ENCODE peak calls at places on chromosomes 2 and 18, in seven cellular contexts. C, L, R, T, D, B and X are unnamed samples.

GRCh38 chr18:24065942-24066341 is 51.4 kb downstream of the TTC39C start:
- DNase-seq in R (no peak), L (no peak), T (no peak), B (no peak), D (no peak), C (no peak), X (no peak)

GRCh38 chr18:46917808-46918600 is 602 bp downstream of the KATNAL2 start:
- DNase-seq in R (no peak), D (peak), C (no peak), B (peak), L (peak), T (no peak), X (peak)

GRCh38 chr18:65606551-65607130 is 144.2 kb upstream of the CDH7 start:
- DNase-seq in L (no peak), C (no peak), D (no peak), B (no peak), R (no peak), T (no peak), X (no peak)

GRCh38 chr2:100895402-100895801 is 75.5 kb downstream of the NPAS2 start:
- DNase-seq in C (no peak), D (peak), R (no peak), T (no peak), L (no peak), B (peak), X (peak)

GRCh38 chr2:129908721-129909373 is 70.6 kb upstream of the RAB6C start:
- DNase-seq in T (no peak), B (no peak), D (no peak), C (no peak), R (no peak), L (no peak), X (no peak)

GRCh38 chr18:30582078-30582477 is 460.5 kb downstream of the DSC3 start:
- DNase-seq in L (no peak), C (no peak), B (no peak), T (no peak), D (no peak), R (no peak), X (no peak)

GRCh38 chr2:36797324-36798070 is 101.0 kb downstream of the VIT start:
- DNase-seq in B (no peak), L (no peak), D (no peak), T (no peak), C (no peak), R (no peak), X (no peak)

GRCh38 chr2:239751719-239752355 is 273.3 kb downstream of the NDUFA10 start:
- DNase-seq in R (peak), C (no peak), B (no peak), T (no peak), L (no peak), D (peak), X (no peak)

GRCh38 chr2:44952143-44952805 is 10.8 kb downstream of the SIX3 start:
- DNase-seq in L (no peak), C (peak), T (peak), B (peak), R (no peak), D (peak), X (peak)

GRCh38 chr2:86035883-86036789 is 69.5 kb downstream of the POLR1A start:
- DNase-seq in R (peak), T (no peak), D (peak), C (no peak), L (peak), B (peak), X (peak)

GRCh38 chr18:8505036-8505435 is 104.2 kb upstream of the RAB12 start:
- DNase-seq in D (no peak), R (no peak), B (no peak), L (no peak), T (no peak), C (no peak), X (no peak)

GRCh38 chr2:31075936-31076590 is 62.2 kb downstream of the GALNT14 start:
- DNase-seq in L (no peak), D (no peak), R (no peak), B (no peak), T (no peak), C (no peak), X (no peak)

GRCh38 chr18:78160961-78161656 is 818.5 kb upstream of the SALL3 start:
- DNase-seq in T (no peak), D (peak), R (no peak), C (no peak), L (no peak), B (no peak), X (no peak)

GRCh38 chr2:16246281-16246850 is 306.0 kb downstream of the MYCN start:
- DNase-seq in B (no peak), C (no peak), R (no peak), T (no peak), L (no peak), D (no peak), X (no peak)

GRCh38 chr18:59765343-59765742 is 68.1 kb upstream of the CCBE1 start:
- DNase-seq in B (no peak), D (no peak), T (no peak), L (no peak), R (no peak), C (no peak), X (no peak)

GRCh38 chr2:110992886-110993285 is 127.8 kb upstream of the BCL2L11 start:
- DNase-seq in D (no peak), L (no peak), C (no peak), R (no peak), B (no peak), T (no peak), X (no peak)

GRCh38 chr18:11751305-11752115 is 62.4 kb downstream of the GNAL start:
- DNase-seq in T (no peak), D (no peak), B (no peak), C (no peak), L (no peak), R (no peak), X (no peak)

GRCh38 chr2:26495705-26496271 is 17.9 kb upstream of the OTOF start:
- DNase-seq in B (no peak), C (no peak), R (peak), D (no peak), L (no peak), T (no peak), X (no peak)

GRCh38 chr2:172090947-172091625 is 5.8 kb downstream of the DLX1 start:
- DNase-seq in T (no peak), L (no peak), C (no peak), D (no peak), R (no peak), B (no peak), X (no peak)

GRCh38 chr2:182321096-182321495 is 105.7 kb downstream of the PDE1A start:
- DNase-seq in T (no peak), B (no peak), R (no peak), L (no peak), C (no peak), D (no peak), X (no peak)

GRCh38 chr2:162697111-162697510 is 141.5 kb downstream of the KCNH7 start:
- DNase-seq in D (no peak), R (no peak), C (no peak), B (no peak), T (no peak), L (no peak), X (no peak)

GRCh38 chr2:160963957-160964356 is 196.3 kb upstream of the TANK start:
- DNase-seq in R (no peak), L (no peak), T (no peak), B (no peak), D (no peak), C (no peak), X (no peak)

GRCh38 chr18:44733754-44734465 is 53.2 kb downstream of the SETBP1 start:
- DNase-seq in B (no peak), T (no peak), D (no peak), C (no peak), R (no peak), L (no peak), X (no peak)

GRCh38 chr2:118816669-118817068 is 30.8 kb downstream of the EN1 start:
- DNase-seq in B (no peak), L (no peak), R (no peak), T (no peak), D (no peak), C (no peak), X (no peak)

GRCh38 chr2:202335791-202336467 is 40.2 kb upstream of the BMPR2 start:
- DNase-seq in C (no peak), T (no peak), R (no peak), B (no peak), L (no peak), D (no peak), X (no peak)

GRCh38 chr2:47016172-47016913 is 100.7 kb upstream of the MCFD2 start:
- DNase-seq in T (peak), C (peak), R (no peak), L (no peak), D (peak), B (peak), X (peak)

GRCh38 chr2:216116418-216116817 is 7.3 kb downstream of the XRCC5 start:
- DNase-seq in B (no peak), L (no peak), C (no peak), D (no peak), T (no peak), R (no peak), X (no peak)

GRCh38 chr2:101688266-101688665 is 9.2 kb upstream of the MAP4K4 start:
- DNase-seq in B (no peak), L (no peak), R (no peak), T (no peak), C (no peak), D (no peak), X (no peak)

GRCh38 chr18:35610724-35611123 is 29.2 kb downstream of the GALNT1 start:
- DNase-seq in D (no peak), T (no peak), R (no peak), L (no peak), B (no peak), C (no peak), X (peak)

GRCh38 chr2:99617811-99618210 is 128.0 kb upstream of the REV1 start:
- DNase-seq in D (no peak), T (no peak), L (no peak), C (no peak), B (no peak), R (no peak), X (no peak)
- TF ChIP-seq POLR2A in D (no peak), T (no peak), L (no peak), C (no peak), B (no peak), R (no peak), X (no peak)

GRCh38 chr2:10449481-10449831 is 1.3 kb upstream of the ODC1 start:
- DNase-seq in D (no peak), B (no peak), L (no peak), C (no peak), R (no peak), T (no peak), X (peak)

GRCh38 chr2:10448208-10448645 is at the start of gene ODC1:
- DNase-seq in T (peak), B (peak), R (peak), D (peak), C (peak), L (peak), X (peak)

GRCh38 chr2:10449838-10450691 is 1.9 kb upstream of the ODC1 start:
- DNase-seq in T (no peak), D (no peak), L (no peak), C (peak), B (peak), R (no peak), X (no peak)

GRCh38 chr2:10447300-10448207 is 573 bp downstream of the ODC1 start:
- DNase-seq in T (no peak), R (peak), L (peak), D (peak), B (peak), C (peak), X (peak)

DNA sequence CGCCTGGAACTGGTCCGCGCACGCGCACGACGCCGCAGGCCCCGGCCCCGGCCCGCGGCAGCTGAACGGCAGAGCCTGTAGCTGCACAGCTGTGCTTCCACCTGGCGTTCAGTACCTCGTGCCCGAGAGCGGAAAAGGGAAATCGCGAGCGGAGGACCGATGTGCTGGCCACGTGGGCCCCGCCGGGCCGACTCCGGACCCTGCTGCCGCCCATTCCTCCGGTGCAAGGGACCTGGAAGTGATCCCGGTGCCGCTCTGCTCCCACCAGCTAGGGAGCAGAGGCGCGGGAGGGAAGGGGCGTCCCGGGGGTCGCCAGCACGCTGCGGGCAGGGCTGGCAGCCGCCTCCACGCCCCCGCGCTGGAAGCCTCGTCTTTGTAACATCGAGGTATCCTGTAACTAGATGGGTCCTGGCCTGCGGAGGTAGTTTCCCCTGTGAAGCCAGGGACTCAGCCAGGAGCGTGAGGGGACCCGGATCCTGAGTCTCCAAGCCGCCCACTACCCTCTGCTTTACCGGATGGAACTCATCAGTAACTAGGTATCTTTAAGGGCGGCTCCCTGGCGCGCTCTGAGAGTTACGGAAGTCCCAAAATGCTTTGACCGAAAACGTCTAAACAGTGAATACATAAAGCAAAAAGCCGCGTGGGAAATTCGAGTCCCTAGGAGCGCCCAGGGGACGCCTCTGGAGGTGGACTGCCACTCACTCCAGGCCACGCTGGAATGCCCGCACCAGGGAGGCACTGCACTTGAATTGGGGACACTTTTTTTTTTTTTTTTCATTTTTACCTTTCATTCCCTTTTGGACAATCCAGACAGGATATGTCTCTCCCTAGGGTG is 736 bp upstream of the ODC1 start:
- DNase-seq in C (peak), D (peak), R (peak), B (peak), L (peak), T (peak), X (peak)
- TF ChIP-seq POLR2A in C (peak), D (peak), R (no peak), B (peak), L (peak), T (peak), X (peak)

GRCh38 chr2:144334551-144334950 is 185.4 kb downstream of the ZEB2 start:
- DNase-seq in B (no peak), L (no peak), R (no peak), D (peak), T (no peak), C (no peak), X (no peak)

GRCh38 chr2:144330951-144331651 is 188.8 kb downstream of the ZEB2 start:
- DNase-seq in L (no peak), C (no peak), T (no peak), R (no peak), D (no peak), B (no peak), X (peak)

GRCh38 chr2:144331652-144332355 is 188.1 kb downstream of the ZEB2 start:
- DNase-seq in T (peak), D (no peak), B (no peak), C (peak), R (peak), L (peak), X (peak)

GRCh38 chr2:144333144-144333555 is 186.8 kb downstream of the ZEB2 start:
- DNase-seq in L (no peak), B (no peak), T (no peak), D (no peak), C (no peak), R (no peak), X (no peak)

DNA sequence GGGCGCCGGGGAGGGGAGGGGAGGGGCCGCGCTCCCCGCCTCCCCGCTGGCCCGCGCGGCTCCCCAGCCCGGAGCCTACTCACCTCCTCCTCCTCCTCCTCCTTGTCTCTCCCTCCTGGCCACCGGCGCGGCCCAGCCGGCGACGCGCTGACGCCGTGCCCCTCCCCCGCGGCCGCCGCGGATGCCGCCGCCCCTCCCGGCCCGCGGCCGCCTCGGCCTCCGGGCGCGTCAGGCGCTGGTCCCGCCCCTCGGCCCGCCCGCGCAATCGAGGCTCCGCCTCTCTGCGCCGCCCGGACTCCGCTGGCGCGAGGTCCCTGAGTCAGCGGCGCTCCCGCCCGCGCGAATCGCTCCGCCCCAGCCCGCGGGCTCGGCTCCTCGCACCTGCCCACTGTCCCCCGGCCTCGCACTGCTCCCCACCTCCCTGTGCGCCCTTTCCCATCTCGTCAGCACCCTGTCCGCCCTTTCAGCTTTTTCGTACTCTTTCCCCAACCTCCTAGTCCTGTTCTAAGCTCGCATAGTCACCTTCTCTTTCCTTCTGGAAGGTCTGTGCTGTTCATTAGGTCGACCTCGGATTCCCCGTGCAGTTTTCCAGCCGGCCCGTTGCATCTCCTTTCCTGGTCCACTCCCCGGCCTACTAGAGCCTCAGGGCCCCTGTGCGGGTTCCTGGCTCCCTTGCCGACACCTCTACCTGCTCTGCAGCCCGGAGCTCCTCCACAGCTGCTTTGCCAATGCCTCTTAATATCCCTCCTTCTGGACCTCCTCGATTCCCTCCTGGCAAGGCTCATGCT is 187.4 kb downstream of the ZEB2 start:
- DNase-seq in D (peak), C (peak), B (peak), R (peak), T (peak), L (peak), X (peak)
- TF ChIP-seq POLR2A in D (peak), C (peak), B (peak), R (peak), T (no peak), L (peak), X (peak)

GRCh38 chr2:64359892-64360657 is 93.9 kb upstream of the LGALSL start:
- DNase-seq in B (peak), R (no peak), T (peak), D (peak), L (peak), C (peak), X (no peak)
- TF ChIP-seq POLR2A in B (peak), R (no peak), T (no peak), D (peak), L (no peak), C (no peak), X (no peak)

DNA sequence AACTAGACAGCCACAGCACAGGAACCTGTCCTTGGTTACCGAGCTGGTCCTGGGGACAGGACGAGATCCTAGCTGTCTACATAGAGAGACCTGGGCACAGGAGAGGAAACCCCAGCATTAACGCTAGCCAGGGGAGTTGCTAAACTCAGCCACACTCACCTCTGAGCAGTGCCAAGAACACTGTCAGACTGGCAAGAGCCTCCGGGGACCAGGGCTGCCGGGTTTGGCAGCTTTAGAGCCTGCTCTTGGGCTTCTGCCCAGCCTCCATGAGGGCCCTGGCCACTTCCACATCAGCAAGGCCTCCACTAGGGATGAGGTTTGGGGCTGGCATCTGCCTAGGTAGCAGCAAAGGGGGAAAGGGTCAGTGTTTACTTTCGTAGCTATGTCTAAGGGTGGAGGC is 6.7 kb downstream of the TMBIM1 start:
- DNase-seq in C (no peak), R (no peak), L (no peak), T (no peak), B (no peak), D (peak), X (no peak)
- TF ChIP-seq POLR2A in C (no peak), R (no peak), L (no peak), T (no peak), B (no peak), D (peak), X (no peak)

GRCh38 chr2:121530563-121531334 is at the start of gene RNU4ATAC:
- DNase-seq in C (peak), T (peak), B (peak), R (peak), D (peak), L (peak), X (peak)
- TF ChIP-seq POLR2A in C (peak), T (peak), B (peak), R (peak), D (peak), L (peak), X (peak)

GRCh38 chr2:25341031-25341727 is 546 bp downstream of the DNMT3A start:
- DNase-seq in L (peak), B (peak), T (no peak), C (no peak), D (no peak), R (no peak), X (peak)
- TF ChIP-seq POLR2A in L (no peak), B (no peak), T (no peak), C (no peak), D (no peak), R (no peak), X (no peak)

GRCh38 chr2:32357545-32358482 is 991 bp downstream of the BIRC6 start:
- DNase-seq in R (peak), C (no peak), T (peak), L (peak), D (peak), B (peak), X (peak)

GRCh38 chr2:32355976-32356734 is 668 bp upstream of the BIRC6 start:
- DNase-seq in C (no peak), B (no peak), R (no peak), L (no peak), T (no peak), D (no peak), X (peak)

GRCh38 chr2:32360416-32360815 is 3.6 kb downstream of the BIRC6 start:
- DNase-seq in L (no peak), R (no peak), T (no peak), B (no peak), D (no peak), C (no peak), X (no peak)

GRCh38 chr2:32356735-32357544 is at the start of gene BIRC6:
- DNase-seq in D (peak), T (peak), L (peak), R (peak), B (peak), C (peak), X (peak)
- TF ChIP-seq POLR2A in D (peak), T (peak), L (peak), R (peak), B (peak), C (peak), X (peak)